ENCODE peak calls at places on chromosomes 13 and 19, in eight cellular contexts. Z is lower lobe of right lung, K is fibroblast of lung, L is brain microvascular endothelial cell, Q is Peyer's patch, H is heart left ventricle, C is heart right ventricle, F is thoracic aorta. J is an unnamed sample.

GRCh38 chr19:18855647-18856384 is 24.1 kb downstream of the UPF1 start:
- DNase-seq in Z (no peak), H (no peak), C (no peak), K (no peak), L (no peak), Q (no peak), F (no peak), J (no peak)

GRCh38 chr13:98508280-98509074 is 68.4 kb downstream of the STK24 start:
- DNase-seq in F (no peak), Q (no peak), L (peak), H (no peak), K (peak), C (no peak), Z (no peak), J (peak)

GRCh38 chr13:75495938-75496337 is 14.0 kb upstream of the TBC1D4 start:
- DNase-seq in Q (no peak), Z (no peak), F (no peak), C (no peak), L (peak), K (peak), H (no peak), J (peak)

GRCh38 chr19:40139533-40140287 is 49.0 kb upstream of the ZNF780A start:
- DNase-seq in F (no peak), Z (no peak), K (peak), C (no peak), H (no peak), Q (no peak), L (peak), J (peak)

GRCh38 chr19:33175156-33175782 is 18.9 kb upstream of the LRP3 start:
- DNase-seq in Z (no peak), H (no peak), K (no peak), C (no peak), L (no peak), Q (no peak), F (no peak), J (no peak)

GRCh38 chr19:29666634-29667389 is 1.6 kb downstream of the PLEKHF1 start:
- DNase-seq in F (no peak), Z (peak), L (peak), Q (no peak), C (peak), K (peak), H (peak), J (no peak)

GRCh38 chr19:18915639-18916038 is 3.5 kb downstream of the COPE start:
- DNase-seq in H (no peak), K (peak), F (no peak), L (no peak), Q (peak), Z (no peak), C (no peak), J (no peak)

GRCh38 chr13:25733696-25734435 is 317.9 kb downstream of the SHISA2 start:
- DNase-seq in H (no peak), L (no peak), C (no peak), Z (no peak), F (no peak), Q (no peak), K (no peak), J (no peak)

GRCh38 chr13:40376296-40376849 is 290.1 kb downstream of the FOXO1 start:
- DNase-seq in K (no peak), F (no peak), L (no peak), Q (no peak), Z (no peak), C (no peak), H (no peak), J (no peak)

GRCh38 chr19:54517483-54517882 is 14.9 kb downstream of the LAIR2 start:
- DNase-seq in L (peak), K (peak), F (no peak), C (peak), Q (no peak), H (peak), Z (peak), J (no peak)

GRCh38 chr19:35310331-35310730 is 18.4 kb downstream of the MAG start:
- DNase-seq in L (no peak), Z (no peak), Q (no peak), K (no peak), F (no peak), C (no peak), H (no peak), J (no peak)

GRCh38 chr19:47447470-47448359 is 24.0 kb downstream of the SLC8A2 start:
- DNase-seq in Q (peak), F (no peak), Z (peak), H (no peak), L (peak), K (peak), C (no peak), J (no peak)

GRCh38 chr19:29645911-29646310 is 19.4 kb upstream of the PLEKHF1 start:
- DNase-seq in H (peak), L (peak), K (peak), F (no peak), C (peak), Q (no peak), Z (peak), J (no peak)

GRCh38 chr13:49585220-49586157 is at the start of gene RCBTB1:
- DNase-seq in Q (peak), Z (peak), K (peak), C (peak), L (peak), F (peak), H (peak), J (no peak)

GRCh38 chr19:50252111-50252886 is 48.9 kb downstream of the MYH14 start:
- DNase-seq in L (peak), F (no peak), H (no peak), K (peak), Q (no peak), Z (no peak), C (no peak), J (no peak)

GRCh38 chr19:51111606-51112005 is 3.4 kb upstream of the CTU1 start:
- DNase-seq in L (no peak), K (no peak), Q (no peak), F (no peak), Z (no peak), H (no peak), C (no peak), J (no peak)

GRCh38 chr13:93621966-93622365 is 395.4 kb downstream of the GPC6 start:
- DNase-seq in C (no peak), Q (no peak), K (peak), F (no peak), Z (no peak), L (no peak), H (no peak), J (no peak)

GRCh38 chr13:30790592-30790991 is 55.2 kb downstream of the ALOX5AP start:
- DNase-seq in F (no peak), C (no peak), L (no peak), Z (no peak), Q (no peak), K (no peak), H (no peak), J (no peak)

GRCh38 chr13:106513025-106513424 is 22.4 kb downstream of the EFNB2 start:
- DNase-seq in Q (no peak), H (no peak), C (no peak), F (no peak), L (peak), K (peak), Z (no peak), J (no peak)

GRCh38 chr13:34347784-34348573 is 530.0 kb downstream of the RFC3 start:
- DNase-seq in C (no peak), K (no peak), Q (no peak), F (no peak), Z (no peak), H (peak), L (no peak), J (no peak)

GRCh38 chr19:47075179-47075811 is 26.9 kb upstream of the TMEM160 start:
- DNase-seq in K (peak), H (no peak), Q (no peak), C (no peak), F (no peak), L (no peak), Z (peak), J (no peak)

GRCh38 chr19:42497492-42498226 is 30.6 kb downstream of the CEACAM1 start:
- DNase-seq in Z (no peak), H (no peak), L (no peak), F (no peak), K (no peak), Q (peak), C (no peak), J (no peak)

GRCh38 chr13:44373247-44373600 is 400 bp upstream of the SERP2 start:
- DNase-seq in K (no peak), Q (no peak), H (no peak), L (no peak), F (no peak), C (no peak), Z (no peak), J (no peak)
- H3K27ac ChIP-seq in K (no peak), Q (peak), H (peak), L (no peak), F (peak), C (no peak), Z (peak), J (no peak)

DNA sequence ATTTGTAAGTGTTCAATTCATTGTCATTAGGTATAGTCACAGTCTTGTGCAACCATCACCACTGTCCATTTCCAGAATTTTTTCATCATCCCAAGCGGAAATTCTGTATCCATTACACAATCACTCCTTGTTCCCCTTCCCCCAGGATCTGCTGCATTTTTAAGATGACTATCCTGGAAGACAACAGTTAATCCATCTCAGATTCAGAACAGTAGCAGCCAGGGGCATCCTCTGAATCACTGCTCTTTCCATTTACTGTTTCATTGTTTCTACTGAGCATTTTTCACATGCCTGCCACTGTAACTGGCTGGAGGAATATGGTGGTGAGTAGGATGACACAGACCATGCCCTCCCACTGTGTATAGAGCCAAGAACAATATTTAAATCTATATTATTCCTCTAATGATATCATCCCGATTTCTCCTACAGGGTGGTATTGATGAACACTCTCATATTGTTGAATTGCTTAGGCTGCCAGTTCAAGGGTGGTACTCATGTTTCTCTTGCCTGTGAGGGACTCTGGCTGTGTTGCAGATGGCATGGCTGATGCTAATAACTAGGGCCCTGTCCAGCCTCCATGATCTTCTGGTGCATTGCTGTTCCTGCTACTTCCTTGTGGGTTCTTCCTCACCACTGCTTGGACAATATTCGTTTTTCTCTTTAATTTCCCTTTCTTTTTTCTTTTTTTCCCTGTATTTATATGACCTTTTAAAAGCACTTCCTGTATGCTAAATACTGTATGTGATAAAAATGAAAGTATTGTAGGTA is 59.0 kb downstream of the WDFY2 start:
- DNase-seq in K (peak), C (no peak), Z (no peak), H (no peak), Q (no peak), F (no peak), L (peak), J (peak)
- H3K4me3 ChIP-seq in K (peak), C (no peak), Z (no peak), H (no peak), Q (no peak), F (no peak), L (peak), J (no peak)

GRCh38 chr13:87322386-87322785 is 348.8 kb upstream of the SLITRK5 start:
- DNase-seq in Q (no peak), F (no peak), Z (no peak), L (no peak), H (no peak), C (no peak), K (no peak), J (no peak)
- TF ChIP-seq CTCF in Q (no peak), F (no peak), Z (no peak), L (no peak), H (no peak), C (no peak), K (no peak), J (no peak)

GRCh38 chr13:46797468-46798237 is 692 bp upstream of the ESD start:
- DNase-seq in H (no peak), Q (no peak), K (no peak), F (no peak), Z (no peak), C (no peak), L (no peak), J (no peak)
- H3K27ac ChIP-seq in H (peak), Q (peak), K (peak), F (peak), Z (peak), C (peak), L (peak), J (peak)